ENCODE peak calls at places on chromosomes 16 and 17, in six cellular contexts. One of them, this sample, is unnamed.

GRCh38 chr17:27226611-27227234 is 67.2 kb upstream of the WSB1 start:
- DNase-seq in IMR-90: peak
- DNase-seq in H1: no peak
- DNase-seq in mesendoderm: no peak
- DNase-seq in H9: no peak
- DNase-seq in mesenchymal stem cell: peak
- DNase-seq in this sample: no peak

GRCh38 chr16:77437859-77438258 is 3.0 kb upstream of the ADAMTS18 start:
- DNase-seq in H9: no peak
- DNase-seq in H1: no peak
- DNase-seq in IMR-90: no peak
- DNase-seq in mesenchymal stem cell: peak
- DNase-seq in mesendoderm: peak
- DNase-seq in this sample: no peak

GRCh38 chr17:3794890-3795757 is 5.9 kb downstream of the ITGAE start:
- DNase-seq in mesenchymal stem cell: peak
- DNase-seq in mesendoderm: no peak
- DNase-seq in H9: no peak
- DNase-seq in IMR-90: peak
- DNase-seq in H1: no peak
- DNase-seq in this sample: no peak

GRCh38 chr16:65312795-65313194 is 190.9 kb upstream of the CDH11 start:
- DNase-seq in H9: no peak
- DNase-seq in IMR-90: peak
- DNase-seq in H1: no peak
- DNase-seq in mesendoderm: no peak
- DNase-seq in mesenchymal stem cell: peak
- DNase-seq in this sample: no peak

GRCh38 chr16:9153502-9153864 is 62.0 kb downstream of the HAPSTR1 start:
- DNase-seq in mesenchymal stem cell: no peak
- DNase-seq in H9: no peak
- DNase-seq in mesendoderm: no peak
- DNase-seq in H1: no peak
- DNase-seq in IMR-90: no peak
- DNase-seq in this sample: no peak

GRCh38 chr17:81030726-81031570 is 4.0 kb upstream of the BAIAP2 start:
- DNase-seq in mesendoderm: no peak
- DNase-seq in H9: no peak
- DNase-seq in H1: no peak
- DNase-seq in mesenchymal stem cell: no peak
- DNase-seq in IMR-90: no peak
- DNase-seq in this sample: no peak

GRCh38 chr16:11112723-11113348 is 143.2 kb downstream of the SOCS1 start:
- DNase-seq in H9: no peak
- DNase-seq in H1: no peak
- DNase-seq in mesenchymal stem cell: no peak
- DNase-seq in mesendoderm: no peak
- DNase-seq in IMR-90: no peak
- DNase-seq in this sample: no peak

GRCh38 chr16:51592535-51592934 is 441.5 kb upstream of the SALL1 start:
- DNase-seq in mesenchymal stem cell: no peak
- DNase-seq in mesendoderm: no peak
- DNase-seq in H9: no peak
- DNase-seq in IMR-90: no peak
- DNase-seq in H1: no peak
- DNase-seq in this sample: no peak

GRCh38 chr16:83356266-83356665 is 451.5 kb upstream of the HSBP1 start:
- DNase-seq in mesendoderm: peak
- DNase-seq in IMR-90: peak
- DNase-seq in H9: peak
- DNase-seq in H1: no peak
- DNase-seq in mesenchymal stem cell: peak
- DNase-seq in this sample: peak

GRCh38 chr17:27960183-27960589 is 67.0 kb upstream of the LYRM9 start:
- DNase-seq in H9: no peak
- DNase-seq in mesendoderm: no peak
- DNase-seq in IMR-90: no peak
- DNase-seq in mesenchymal stem cell: no peak
- DNase-seq in H1: no peak
- DNase-seq in this sample: no peak

GRCh38 chr17:37752482-37752881 is 7.6 kb upstream of the HNF1B start:
- DNase-seq in mesenchymal stem cell: peak
- DNase-seq in H9: no peak
- DNase-seq in H1: no peak
- DNase-seq in IMR-90: peak
- DNase-seq in mesendoderm: no peak
- DNase-seq in this sample: no peak

GRCh38 chr17:73360961-73361761 is 49.4 kb upstream of the CDC42EP4 start:
- DNase-seq in H1: no peak
- DNase-seq in mesendoderm: peak
- DNase-seq in IMR-90: no peak
- DNase-seq in mesenchymal stem cell: no peak
- DNase-seq in H9: peak
- DNase-seq in this sample: peak

GRCh38 chr16:8885674-8886592 is 3.8 kb downstream of the LITAFD start:
- DNase-seq in H1: no peak
- DNase-seq in mesenchymal stem cell: peak
- DNase-seq in H9: no peak
- DNase-seq in IMR-90: peak
- DNase-seq in mesendoderm: peak
- DNase-seq in this sample: no peak

DNA sequence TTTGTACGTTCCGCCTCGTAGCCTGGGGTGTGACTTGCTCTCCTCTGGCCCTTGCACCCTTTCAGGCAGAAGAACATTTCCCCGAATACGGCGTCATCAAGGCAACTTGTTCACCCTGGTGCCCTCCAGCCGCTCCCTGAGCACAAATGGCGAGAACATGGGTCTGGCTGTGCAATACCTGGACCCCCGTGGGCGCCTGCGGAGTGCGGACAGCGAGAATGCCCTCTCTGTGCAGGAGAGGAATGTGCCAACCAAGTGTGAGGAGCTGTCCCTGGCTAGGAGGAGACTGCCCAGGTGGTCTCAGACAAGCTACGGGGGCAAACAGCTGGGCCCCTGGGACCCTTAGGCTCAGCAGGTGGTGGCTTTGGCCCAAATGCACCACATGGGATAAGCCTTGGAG is 10.4 kb downstream of the LIMD2 start:
- DNase-seq in IMR-90: no peak
- DNase-seq in mesenchymal stem cell: no peak
- DNase-seq in H9: no peak
- DNase-seq in mesendoderm: no peak
- DNase-seq in H1: no peak
- DNase-seq in this sample: no peak
- H2BK15ac ChIP-seq in IMR-90: no peak
- H2BK15ac ChIP-seq in mesenchymal stem cell: no peak
- H2BK15ac ChIP-seq in H9: no peak
- H2BK15ac ChIP-seq in mesendoderm: no peak
- H2BK15ac ChIP-seq in H1: no peak
- H2BK15ac ChIP-seq in this sample: no peak

GRCh38 chr17:77771998-77772397 is 186.5 kb upstream of the TNRC6C start:
- DNase-seq in H9: no peak
- DNase-seq in IMR-90: no peak
- DNase-seq in mesenchymal stem cell: no peak
- DNase-seq in H1: no peak
- DNase-seq in mesendoderm: no peak
- DNase-seq in this sample: no peak

GRCh38 chr17:77772461-77772897 is 186.0 kb upstream of the TNRC6C start:
- DNase-seq in mesendoderm: peak
- DNase-seq in H9: peak
- DNase-seq in H1: peak
- DNase-seq in mesenchymal stem cell: peak
- DNase-seq in IMR-90: peak
- DNase-seq in this sample: peak

GRCh38 chr17:77770331-77771105 is 188.0 kb upstream of the TNRC6C start:
- DNase-seq in H9: no peak
- DNase-seq in mesendoderm: peak
- DNase-seq in IMR-90: peak
- DNase-seq in mesenchymal stem cell: peak
- DNase-seq in H1: no peak
- DNase-seq in this sample: no peak

GRCh38 chr17:77771587-77771986 is 186.9 kb upstream of the TNRC6C start:
- DNase-seq in H1: no peak
- DNase-seq in mesenchymal stem cell: no peak
- DNase-seq in mesendoderm: no peak
- DNase-seq in H9: no peak
- DNase-seq in IMR-90: no peak
- DNase-seq in this sample: no peak

GRCh38 chr17:77771145-77771544 is 187.4 kb upstream of the TNRC6C start:
- DNase-seq in mesenchymal stem cell: no peak
- DNase-seq in H1: no peak
- DNase-seq in mesendoderm: no peak
- DNase-seq in H9: no peak
- DNase-seq in IMR-90: no peak
- DNase-seq in this sample: no peak
- H3K4me2 ChIP-seq in mesenchymal stem cell: no peak
- H3K4me2 ChIP-seq in H1: no peak
- H3K4me2 ChIP-seq in mesendoderm: no peak
- H3K4me2 ChIP-seq in H9: no peak
- H3K4me2 ChIP-seq in IMR-90: no peak
- H3K4me2 ChIP-seq in this sample: no peak

GRCh38 chr16:24686678-24687077 is 42.8 kb upstream of the TNRC6A start:
- DNase-seq in mesenchymal stem cell: no peak
- DNase-seq in mesendoderm: no peak
- DNase-seq in H9: no peak
- DNase-seq in H1: no peak
- DNase-seq in IMR-90: no peak
- DNase-seq in this sample: no peak

GRCh38 chr16:24685539-24686432 is 43.7 kb upstream of the TNRC6A start:
- DNase-seq in H1: no peak
- DNase-seq in H9: peak
- DNase-seq in mesenchymal stem cell: peak
- DNase-seq in mesendoderm: peak
- DNase-seq in IMR-90: peak
- DNase-seq in this sample: peak

GRCh38 chr16:24689128-24689527 is 40.3 kb upstream of the TNRC6A start:
- DNase-seq in mesendoderm: peak
- DNase-seq in H9: peak
- DNase-seq in mesenchymal stem cell: peak
- DNase-seq in H1: no peak
- DNase-seq in IMR-90: peak
- DNase-seq in this sample: no peak

GRCh38 chr16:24683847-24684493 is 45.5 kb upstream of the TNRC6A start:
- DNase-seq in H1: no peak
- DNase-seq in mesendoderm: no peak
- DNase-seq in H9: no peak
- DNase-seq in mesenchymal stem cell: no peak
- DNase-seq in IMR-90: no peak
- DNase-seq in this sample: no peak

GRCh38 chr16:24688359-24688758 is 41.1 kb upstream of the TNRC6A start:
- DNase-seq in H1: no peak
- DNase-seq in mesendoderm: no peak
- DNase-seq in H9: no peak
- DNase-seq in mesenchymal stem cell: no peak
- DNase-seq in IMR-90: no peak
- DNase-seq in this sample: no peak
- H2BK120ac ChIP-seq in H1: no peak
- H2BK120ac ChIP-seq in mesendoderm: no peak
- H2BK120ac ChIP-seq in H9: no peak
- H2BK120ac ChIP-seq in mesenchymal stem cell: no peak
- H2BK120ac ChIP-seq in IMR-90: peak
- H2BK120ac ChIP-seq in this sample: no peak

DNA sequence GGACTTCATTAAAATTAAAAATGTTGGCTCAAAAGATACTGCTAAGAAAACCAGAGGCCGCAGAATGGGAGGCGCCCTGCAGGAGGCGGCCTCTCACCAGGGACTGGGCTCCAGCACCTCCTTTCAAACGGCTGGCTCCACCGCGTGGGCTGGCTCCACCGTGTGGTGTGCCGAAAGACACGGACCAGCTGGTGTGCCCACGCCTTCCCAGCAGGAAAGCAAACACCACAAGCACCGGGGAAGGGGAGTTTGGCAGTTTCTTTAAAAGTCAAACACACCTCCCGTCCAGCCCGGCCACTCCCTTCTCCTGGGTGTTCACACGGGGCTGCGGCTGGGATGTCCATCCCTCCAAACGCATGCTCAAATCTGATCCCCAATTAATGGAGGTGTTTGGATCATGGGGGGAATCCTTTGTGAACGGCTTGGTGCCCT is 13.9 kb downstream of the HAGH start:
- DNase-seq in IMR-90: peak
- DNase-seq in H9: peak
- DNase-seq in mesendoderm: peak
- DNase-seq in H1: no peak
- DNase-seq in mesenchymal stem cell: peak
- DNase-seq in this sample: no peak
- H2BK15ac ChIP-seq in IMR-90: no peak
- H2BK15ac ChIP-seq in H9: no peak
- H2BK15ac ChIP-seq in mesendoderm: no peak
- H2BK15ac ChIP-seq in H1: no peak
- H2BK15ac ChIP-seq in mesenchymal stem cell: no peak
- H2BK15ac ChIP-seq in this sample: no peak